ENCODE peak calls at places on chromosomes 2 and 18, in five cellular contexts. One of them, this sample, is unnamed.

GRCh38 chr2:8281950-8282857 is 399.7 kb upstream of the ID2 start:
- DNase-seq in transverse colon: peak
- DNase-seq in A172: no peak
- DNase-seq in CD4-positive, CD25-positive, alpha-beta regulatory T cell: no peak
- DNase-seq in NCI-H82: peak
- DNase-seq in this sample: no peak

GRCh38 chr2:160427629-160428424 is 65.8 kb downstream of the RBMS1 start:
- DNase-seq in transverse colon: peak
- DNase-seq in NCI-H82: no peak
- DNase-seq in A172: peak
- DNase-seq in CD4-positive, CD25-positive, alpha-beta regulatory T cell: peak
- DNase-seq in this sample: no peak

GRCh38 chr2:177651833-177652232 is 259.3 kb downstream of the AGPS start:
- DNase-seq in NCI-H82: no peak
- DNase-seq in CD4-positive, CD25-positive, alpha-beta regulatory T cell: no peak
- DNase-seq in A172: no peak
- DNase-seq in transverse colon: no peak
- DNase-seq in this sample: no peak

GRCh38 chr2:164314148-164314547 is 307.1 kb downstream of the GRB14 start:
- DNase-seq in CD4-positive, CD25-positive, alpha-beta regulatory T cell: no peak
- DNase-seq in NCI-H82: peak
- DNase-seq in transverse colon: no peak
- DNase-seq in A172: peak
- DNase-seq in this sample: peak

GRCh38 chr2:197889041-197889440 is 84.6 kb downstream of the PLCL1 start:
- DNase-seq in A172: peak
- DNase-seq in CD4-positive, CD25-positive, alpha-beta regulatory T cell: peak
- DNase-seq in transverse colon: no peak
- DNase-seq in NCI-H82: no peak
- DNase-seq in this sample: no peak

GRCh38 chr2:85325466-85325811 is 2.4 kb downstream of the TGOLN2 start:
- DNase-seq in NCI-H82: no peak
- DNase-seq in transverse colon: no peak
- DNase-seq in CD4-positive, CD25-positive, alpha-beta regulatory T cell: no peak
- DNase-seq in A172: no peak
- DNase-seq in this sample: no peak

GRCh38 chr18:8997634-8998033 is 104.9 kb upstream of the NDUFV2 start:
- DNase-seq in transverse colon: no peak
- DNase-seq in CD4-positive, CD25-positive, alpha-beta regulatory T cell: no peak
- DNase-seq in A172: no peak
- DNase-seq in NCI-H82: peak
- DNase-seq in this sample: peak

GRCh38 chr2:131030478-131030971 is 62.7 kb downstream of the FAM168B start:
- DNase-seq in CD4-positive, CD25-positive, alpha-beta regulatory T cell: no peak
- DNase-seq in NCI-H82: no peak
- DNase-seq in transverse colon: no peak
- DNase-seq in A172: no peak
- DNase-seq in this sample: no peak

GRCh38 chr2:7745369-7745768 is 828.2 kb downstream of the RNF144A start:
- DNase-seq in NCI-H82: no peak
- DNase-seq in A172: no peak
- DNase-seq in transverse colon: no peak
- DNase-seq in CD4-positive, CD25-positive, alpha-beta regulatory T cell: no peak
- DNase-seq in this sample: no peak

GRCh38 chr2:66555076-66555475 is 120.2 kb downstream of the MEIS1 start:
- DNase-seq in A172: no peak
- DNase-seq in transverse colon: no peak
- DNase-seq in NCI-H82: peak
- DNase-seq in CD4-positive, CD25-positive, alpha-beta regulatory T cell: no peak
- DNase-seq in this sample: no peak

GRCh38 chr2:235556086-235556485 is 62.2 kb downstream of the AGAP1 start:
- DNase-seq in A172: no peak
- DNase-seq in CD4-positive, CD25-positive, alpha-beta regulatory T cell: no peak
- DNase-seq in transverse colon: no peak
- DNase-seq in NCI-H82: no peak
- DNase-seq in this sample: no peak

GRCh38 chr2:101597347-101597944 is 100.1 kb upstream of the MAP4K4 start:
- DNase-seq in NCI-H82: no peak
- DNase-seq in transverse colon: no peak
- DNase-seq in CD4-positive, CD25-positive, alpha-beta regulatory T cell: no peak
- DNase-seq in A172: no peak
- DNase-seq in this sample: no peak

GRCh38 chr2:184730288-184730687 is 132.0 kb downstream of the ZNF804A start:
- DNase-seq in NCI-H82: no peak
- DNase-seq in CD4-positive, CD25-positive, alpha-beta regulatory T cell: no peak
- DNase-seq in transverse colon: no peak
- DNase-seq in A172: no peak
- DNase-seq in this sample: no peak

GRCh38 chr2:15988724-15989123 is 48.4 kb downstream of the MYCN start:
- DNase-seq in NCI-H82: no peak
- DNase-seq in CD4-positive, CD25-positive, alpha-beta regulatory T cell: no peak
- DNase-seq in transverse colon: no peak
- DNase-seq in A172: no peak
- DNase-seq in this sample: no peak

This sample was measured in WERI-Rb-1.